ENCODE peak calls at places on chromosomes 7 and 10, in six cellular contexts. D, C, Y, S, V and T are unnamed samples. For H3K36me3, the result is how much of the 10 kb centered on the place peaks cover.

GRCh38 chr10:116278832-116279231 is 5.8 kb upstream of the GFRA1 start:
- DNase-seq in S (no peak), C (peak), V (no peak), Y (peak), D (no peak), T (no peak)

GRCh38 chr10:88042162-88043100 is 179.0 kb downstream of the PTEN start:
- DNase-seq in V (no peak), S (no peak), D (no peak), Y (peak), C (peak), T (no peak)

GRCh38 chr10:43125881-43126731 is 12.1 kb upstream of the CSGALNACT2 start:
- DNase-seq in C (no peak), V (no peak), D (no peak), S (peak), Y (no peak), T (peak)

GRCh38 chr10:30028006-30028441 is 31.4 kb downstream of the JCAD start:
- DNase-seq in S (no peak), C (peak), V (no peak), Y (no peak), D (no peak), T (no peak)

GRCh38 chr10:44857363-44858016 is 53.6 kb upstream of the TMEM72 start:
- DNase-seq in D (no peak), Y (peak), V (peak), C (peak), S (no peak), T (peak)

GRCh38 chr10:95308389-95309302 is 17.8 kb upstream of the PDLIM1 start:
- DNase-seq in S (peak), V (peak), Y (peak), D (peak), C (peak), T (peak)

GRCh38 chr10:79982486-79982800 is 33.5 kb upstream of the SFTPD start:
- DNase-seq in D (no peak), S (no peak), Y (no peak), C (no peak), V (no peak), T (no peak)

GRCh38 chr7:74452748-74453320 is 872 bp upstream of the GTF2IRD1 start:
- DNase-seq in S (no peak), V (peak), D (no peak), Y (no peak), C (peak), T (peak)

GRCh38 chr7:25148772-25149575 is 23.9 kb upstream of the CYCS start:
- DNase-seq in C (no peak), S (no peak), Y (no peak), D (no peak), V (no peak), T (no peak)

GRCh38 chr7:47548546-47548945 is 33.4 kb downstream of the TNS3 start:
- DNase-seq in C (no peak), Y (no peak), V (peak), S (no peak), D (no peak), T (no peak)

GRCh38 chr7:19026888-19027287 is 90.5 kb downstream of the TWIST1 start:
- DNase-seq in Y (peak), V (no peak), C (peak), D (no peak), S (no peak), T (no peak)

GRCh38 chr7:80942261-80943041 is 23.6 kb upstream of the SEMA3C start:
- DNase-seq in C (peak), V (no peak), Y (peak), S (no peak), D (peak), T (peak)

GRCh38 chr7:36781011-36781738 is 56.9 kb upstream of the AOAH start:
- DNase-seq in D (no peak), S (no peak), C (no peak), Y (no peak), V (no peak), T (no peak)

GRCh38 chr7:1715671-1716074 is 45.6 kb downstream of the ELFN1 start:
- DNase-seq in D (no peak), V (no peak), S (no peak), Y (no peak), C (no peak), T (no peak)

GRCh38 chr10:4691776-4692175 is 134.2 kb upstream of the AKR1E2 start:
- DNase-seq in D (no peak), S (no peak), V (no peak), C (peak), Y (peak), T (no peak)

GRCh38 chr7:156731651-156732050 is 91.1 kb downstream of the RNF32 start:
- DNase-seq in D (no peak), Y (peak), S (no peak), C (peak), V (no peak), T (no peak)

GRCh38 chr7:152597514-152597913 is 78.4 kb downstream of the XRCC2 start:
- DNase-seq in S (no peak), Y (no peak), D (no peak), V (no peak), C (no peak), T (no peak)

GRCh38 chr7:42502022-42502421 is 265.0 kb upstream of the GLI3 start:
- DNase-seq in Y (no peak), V (no peak), S (no peak), D (no peak), C (peak), T (no peak)

GRCh38 chr10:129913021-129913695 is 50.9 kb downstream of the EBF3 start:
- DNase-seq in V (no peak), C (no peak), S (no peak), D (no peak), Y (no peak), T (no peak)

GRCh38 chr7:27175005-27175625 is 995 bp upstream of the HOXA10 start:
- DNase-seq in C (no peak), V (peak), Y (no peak), D (no peak), S (peak), T (peak)

GRCh38 chr10:69573056-69573806 is at the start of gene NEUROG3:
- DNase-seq in D (no peak), S (no peak), V (no peak), C (no peak), Y (no peak), T (peak)

GRCh38 chr7:123944395-123944794 is 19.4 kb downstream of the SPAM1 start:
- DNase-seq in V (no peak), D (no peak), C (no peak), S (no peak), Y (no peak), T (no peak)

GRCh38 chr10:13100349-13101294 is 659 bp downstream of the OPTN start:
- DNase-seq in C (peak), S (no peak), D (no peak), V (peak), Y (peak), T (peak)

GRCh38 chr7:155009570-155010157 is 6.7 kb upstream of the PAXIP1 start:
- DNase-seq in Y (no peak), C (no peak), V (no peak), D (no peak), S (no peak), T (no peak)

GRCh38 chr7:45484094-45484493 is 90.1 kb upstream of the ADCY1 start:
- DNase-seq in Y (no peak), V (no peak), D (no peak), C (no peak), S (no peak), T (no peak)

GRCh38 chr10:118330295-118331076 is 11.6 kb downstream of the FAM204A start:
- DNase-seq in V (no peak), S (no peak), D (no peak), C (no peak), Y (no peak), T (no peak)

GRCh38 chr10:71749396-71749795 is 23.9 kb downstream of the VSIR start:
- DNase-seq in V (peak), Y (no peak), D (no peak), S (no peak), C (no peak), T (peak)

GRCh38 chr10:121531830-121532178 is 66.4 kb downstream of the FGFR2 start:
- DNase-seq in S (no peak), V (no peak), C (no peak), D (no peak), Y (no peak), T (no peak)

GRCh38 chr7:607938-608337 is 88.3 kb upstream of the PDGFA start:
- DNase-seq in D (no peak), C (no peak), Y (no peak), V (peak), S (no peak), T (no peak)

GRCh38 chr7:106064329-106064728 is 47.8 kb downstream of the SYPL1 start:
- DNase-seq in V (no peak), Y (no peak), S (no peak), D (no peak), C (no peak), T (no peak)

GRCh38 chr10:110226926-110227641 is 19.7 kb downstream of the MXI1 start:
- DNase-seq in C (no peak), V (peak), S (peak), D (peak), Y (peak), T (peak)

GRCh38 chr7:27411145-27411544 is 168.5 kb downstream of the EVX1 start:
- DNase-seq in C (no peak), D (no peak), S (no peak), Y (no peak), V (no peak), T (no peak)

GRCh38 chr10:17200035-17200884 is 1.2 kb downstream of the TRDMT1 start:
- DNase-seq in Y (no peak), D (no peak), C (no peak), S (no peak), V (no peak), T (no peak)
- H3K27ac ChIP-seq in Y (peak), D (peak), C (peak), S (peak), V (peak), T (peak)

GRCh38 chr10:96835826-96836365 is 3.8 kb downstream of the LCOR start:
- DNase-seq in Y (peak), V (no peak), C (no peak), D (no peak), S (no peak), T (no peak)
- H3K36me3 ChIP-seq in Y (under half), V (under half), C (under half), D (under half), S (under half), T (under half)

GRCh38 chr7:101669307-101669706 is 40.2 kb upstream of the MYL10 start:
- DNase-seq in C (no peak), V (no peak), S (no peak), Y (no peak), D (no peak), T (no peak)
- TF ChIP-seq CTCF in C (no peak), V (no peak), S (no peak), Y (peak), D (no peak), T (peak)

GRCh38 chr10:112579578-112579977 is 132.6 kb downstream of the VTI1A start:
- DNase-seq in D (no peak), S (no peak), C (no peak), Y (no peak), V (no peak), T (no peak)
- H3K27ac ChIP-seq in D (no peak), S (no peak), C (no peak), Y (no peak), V (no peak), T (no peak)

GRCh38 chr7:93117327-93117726 is 452 bp downstream of the SAMD9 start:
- DNase-seq in S (no peak), D (no peak), V (no peak), C (no peak), Y (no peak), T (no peak)
- H3K36me3 ChIP-seq in S (under half), D (under half), V (under half), C (under half), Y (under half), T (under half)

DNA sequence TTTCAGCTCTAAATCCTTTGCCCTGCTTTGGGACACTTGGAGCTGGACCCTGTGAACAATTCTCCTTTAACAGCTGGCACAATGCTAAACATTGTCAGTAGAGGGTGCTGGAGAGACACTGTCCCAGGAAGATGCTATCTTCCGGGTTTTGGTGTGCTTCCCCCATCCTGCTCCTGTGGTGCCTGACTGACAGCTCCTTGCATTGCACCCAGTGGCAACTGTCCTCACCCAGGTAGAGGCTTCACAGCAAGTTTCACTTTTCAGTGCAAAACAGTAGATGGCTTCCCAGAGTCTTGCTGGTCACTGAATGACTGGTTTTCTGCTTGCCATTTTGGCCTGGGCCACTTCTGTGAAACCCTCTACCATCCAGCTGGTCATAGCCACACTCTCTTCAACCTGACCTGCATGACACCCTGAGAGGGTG is 77.3 kb downstream of the CDC14C start:
- DNase-seq in C (no peak), V (no peak), S (no peak), Y (no peak), D (no peak), T (no peak)
- TF ChIP-seq CTCF in C (peak), V (peak), S (no peak), Y (peak), D (no peak), T (no peak)

GRCh38 chr10:86959737-86960002 is 1.3 kb downstream of the SNCG start:
- DNase-seq in C (no peak), D (no peak), Y (no peak), V (no peak), S (no peak), T (no peak)
- H3K27ac ChIP-seq in C (no peak), D (peak), Y (no peak), V (peak), S (peak), T (peak)